ENCODE peak calls at places on chromosomes 4 and X, in six cellular contexts. S is iPS DF 6.9, X is NCI-H2171 treated with DMSO at 0.1 percent for 48 hours, A is A549, F is epithelial cell of esophagus, P is MCF 10A. W is an unnamed sample.

GRCh38 chr4:25377572-25377882 is 464 bp downstream of the ANAPC4 start:
- DNase-seq in S (no peak), P (no peak), X (no peak), F (no peak), A (no peak), W (no peak)

GRCh38 chr4:75494563-75494962 is 19.6 kb downstream of the RCHY1 start:
- DNase-seq in F (peak; percentile 65), S (no peak), P (peak; percentile 82), X (no peak), A (no peak), W (no peak)

GRCh38 chrX:134715930-134716619 is 57.8 kb upstream of the PLAC1 start:
- DNase-seq in F (no peak), A (no peak), P (no peak), S (no peak), X (no peak), W (no peak)

GRCh38 chrX:67288958-67289641 is 254.7 kb upstream of the AR start:
- DNase-seq in A (no peak), S (no peak), P (no peak), X (no peak), F (no peak), W (no peak)

GRCh38 chr4:15955670-15956069 is 7.3 kb downstream of the FGFBP2 start:
- DNase-seq in A (peak; percentile 15), F (peak; percentile 61), X (no peak), P (peak; percentile 46), S (no peak), W (no peak)

GRCh38 chrX:46599051-46599560 is 25.5 kb downstream of the CHST7 start:
- DNase-seq in S (no peak), X (no peak), P (no peak), F (no peak), A (no peak), W (no peak)

GRCh38 chrX:49934148-49934547 is 11.8 kb downstream of the CLCN5 start:
- DNase-seq in S (no peak), A (no peak), P (no peak), F (no peak), X (no peak), W (no peak)

GRCh38 chrX:11953615-11954014 is 184.7 kb upstream of the FRMPD4 start:
- DNase-seq in S (no peak), F (peak; percentile 57), X (no peak), A (peak; percentile 62), P (no peak), W (no peak)

GRCh38 chrX:117059848-117060247 is 597.1 kb upstream of the CT83 start:
- DNase-seq in P (no peak), X (no peak), F (no peak), A (no peak), S (no peak), W (no peak)

GRCh38 chr4:155738548-155738947 is 20.3 kb upstream of the GUCY1B1 start:
- DNase-seq in S (no peak), X (no peak), P (peak; percentile 31), A (no peak), F (no peak), W (no peak)

GRCh38 chrX:18047440-18047940 is 173.2 kb downstream of the BEND2 start:
- DNase-seq in X (no peak), F (no peak), P (no peak), A (no peak), S (no peak), W (no peak)

GRCh38 chr4:17068396-17068795 is 170.0 kb upstream of the LDB2 start:
- DNase-seq in P (no peak), F (peak; percentile 53), A (no peak), X (no peak), S (no peak), W (no peak)

GRCh38 chrX:11764602-11765067 is 6.6 kb downstream of the MSL3 start:
- DNase-seq in S (no peak), P (no peak), X (no peak), A (no peak), F (no peak), W (no peak)

GRCh38 chr4:101274888-101275752 is 72.2 kb downstream of the PPP3CA start:
- DNase-seq in P (no peak), A (no peak), X (no peak), S (no peak), F (no peak), W (no peak)

GRCh38 chr4:167622481-167623240 is 388.4 kb upstream of the SPOCK3 start:
- DNase-seq in S (peak; percentile 29), F (peak; percentile 64), A (peak; percentile 29), X (no peak), P (peak; percentile 66), W (peak; percentile 10)

GRCh38 chr4:7705602-7706001 is 234.1 kb downstream of the AFAP1 start:
- DNase-seq in F (no peak), X (no peak), A (no peak), S (no peak), P (no peak), W (no peak)

GRCh38 chrX:111445485-111445884 is 33.5 kb upstream of the DCX start:
- DNase-seq in P (peak; percentile 69), S (no peak), A (peak; percentile 5), F (peak; percentile 45), X (peak; percentile 70), W (no peak)

GRCh38 chr4:38185406-38185805 is 225.2 kb downstream of the PTTG2 start:
- DNase-seq in X (no peak), F (no peak), A (no peak), P (no peak), S (no peak), W (no peak)